ENCODE peak calls at places on chromosomes 7 and 10, in six cellular contexts. X is tibial nerve, S is fibroblast of the aortic adventitia, V is transverse colon, D is GM10248, B is right atrium auricular region. T is an unnamed sample.

GRCh38 chr7:133253522-133253882 is 624 bp downstream of the EXOC4 start:
- DNase-seq in X (no peak), S (peak), V (peak), D (no peak), B (no peak), T (peak)

GRCh38 chr10:71212249-71213126 is at the start of gene UNC5B:
- DNase-seq in X (peak), S (peak), V (peak), D (peak), B (peak), T (peak)

GRCh38 chr10:60978287-60979115 is 34.5 kb upstream of the RHOBTB1 start:
- DNase-seq in X (no peak), S (peak), V (no peak), D (no peak), B (no peak), T (no peak)

GRCh38 chr7:135320277-135320676 is 86.6 kb downstream of the STRA8 start:
- DNase-seq in X (peak), S (peak), V (peak), D (no peak), B (peak), T (peak)

GRCh38 chr10:62080905-62081304 is 179.4 kb downstream of the ARID5B start:
- DNase-seq in X (no peak), S (no peak), V (no peak), D (no peak), B (no peak), T (no peak)

GRCh38 chr10:27986831-27987230 is 12.0 kb downstream of the ODAD2 start:
- DNase-seq in X (no peak), S (no peak), V (no peak), D (no peak), B (no peak), T (no peak)

GRCh38 chr7:149610441-149611011 is 112.9 kb upstream of the ZNF746 start:
- DNase-seq in X (no peak), S (peak), V (no peak), D (no peak), B (no peak), T (no peak)

GRCh38 chr10:124912487-124912886 is 29.4 kb upstream of the ZRANB1 start:
- DNase-seq in X (no peak), S (peak), V (no peak), D (no peak), B (no peak), T (no peak)

GRCh38 chr10:3828404-3829192 is 43.6 kb upstream of the KLF6 start:
- DNase-seq in X (no peak), S (peak), V (no peak), D (peak), B (no peak), T (no peak)

GRCh38 chr7:63046612-63047011 is 952.0 kb upstream of the ZNF722 start:
- DNase-seq in X (no peak), S (no peak), V (no peak), D (no peak), B (no peak), T (no peak)

GRCh38 chr10:80412521-80412920 is 4.2 kb downstream of the PRXL2A start:
- DNase-seq in X (no peak), S (no peak), V (no peak), D (no peak), B (no peak), T (no peak)

GRCh38 chr7:151432658-151433521 is 7.1 kb downstream of the CRYGN start:
- DNase-seq in X (no peak), S (no peak), V (no peak), D (peak), B (no peak), T (no peak)

GRCh38 chr7:157474685-157475084 is 137.9 kb downstream of the DNAJB6 start:
- DNase-seq in X (no peak), S (no peak), V (no peak), D (no peak), B (peak), T (peak)

GRCh38 chr10:79223346-79224048 is 123.8 kb upstream of the PPIF start:
- DNase-seq in X (peak), S (peak), V (peak), D (no peak), B (peak), T (no peak)

GRCh38 chr10:96380821-96381220 is 22.0 kb upstream of the OPALIN start:
- DNase-seq in X (no peak), S (no peak), V (no peak), D (no peak), B (no peak), T (no peak)

GRCh38 chr7:135716677-135717238 is 11.2 kb downstream of the SLC13A4 start:
- DNase-seq in X (no peak), S (peak), V (no peak), D (no peak), B (no peak), T (no peak)

GRCh38 chr10:125514206-125515162 is 168.5 kb downstream of the TEX36 start:
- DNase-seq in X (no peak), S (no peak), V (no peak), D (no peak), B (no peak), T (peak)

DNA sequence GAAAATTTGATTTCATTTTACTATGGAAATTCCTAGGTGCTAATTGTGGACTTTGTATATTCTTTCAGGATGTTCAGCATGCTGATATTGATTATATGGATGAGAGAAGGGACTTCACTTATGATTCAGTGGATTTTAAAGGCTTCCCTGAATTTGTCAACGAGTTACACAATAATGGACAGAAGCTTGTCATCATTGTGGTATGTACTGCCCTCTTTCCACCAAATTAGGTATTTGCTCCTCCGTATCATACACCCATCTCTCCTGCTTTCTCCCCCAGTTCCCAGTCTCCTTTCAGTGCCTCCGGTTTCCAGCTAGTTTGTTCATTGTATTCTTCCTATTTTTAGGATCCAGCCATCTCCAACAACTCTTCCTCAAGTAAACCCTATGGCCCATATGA is 34.6 kb downstream of the MGAM start:
- DNase-seq in X (no peak), S (peak), V (no peak), D (no peak), B (no peak), T (no peak)
- TF ChIP-seq CTCF in X (no peak), S (no peak), V (no peak), D (no peak), B (no peak), T (no peak)

DNA sequence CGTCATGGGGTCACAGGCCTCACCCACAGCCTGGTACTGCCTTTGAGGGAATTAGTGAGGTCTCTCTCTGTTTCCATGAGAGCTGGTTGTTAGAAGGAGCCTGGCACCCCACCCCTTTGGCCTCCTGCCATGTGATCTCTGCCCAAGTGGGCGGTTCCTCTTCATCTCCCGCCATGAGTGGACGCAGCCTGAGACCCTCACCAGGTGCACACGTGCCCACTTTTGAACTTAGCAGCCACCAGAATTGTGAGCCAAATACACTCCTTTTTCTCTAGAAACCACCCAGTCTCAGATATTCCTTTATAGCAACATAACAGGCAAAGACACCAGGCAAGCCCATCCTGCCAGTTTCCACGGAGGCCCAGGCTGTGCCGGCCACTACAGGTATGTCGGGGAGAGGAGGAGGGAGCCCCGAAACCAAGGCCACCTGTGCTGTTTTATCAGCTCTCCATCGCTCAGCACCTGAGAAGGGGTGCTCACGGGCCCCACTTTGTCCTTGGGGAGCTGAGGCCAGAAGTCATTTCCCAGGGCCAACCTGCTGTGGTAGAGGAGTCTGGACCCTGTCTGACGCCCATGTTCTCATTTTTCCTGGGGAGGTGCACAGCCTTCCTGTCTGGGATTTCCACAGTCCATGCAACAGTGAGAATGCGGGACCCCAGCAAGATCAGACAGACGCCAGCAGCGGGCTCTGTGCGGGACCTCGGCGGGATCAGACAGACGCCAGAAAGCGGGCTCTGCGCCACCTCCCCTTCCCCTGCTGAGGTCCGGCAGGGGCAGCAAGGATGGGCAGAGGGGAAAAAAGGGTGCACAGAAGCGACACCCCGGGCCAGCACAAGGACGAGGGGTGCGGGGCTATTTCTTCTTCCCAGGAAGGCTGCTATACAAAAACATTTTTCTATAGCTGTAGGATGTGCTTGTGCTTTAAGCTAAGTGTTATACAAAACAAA is 220.5 kb downstream of the ELFN1 start:
- DNase-seq in X (no peak), S (no peak), V (no peak), D (no peak), B (no peak), T (peak)
- TF ChIP-seq CTCF in X (no peak), S (no peak), V (no peak), D (no peak), B (no peak), T (no peak)

GRCh38 chr10:133455196-133455595 is 1.5 kb downstream of the SCART1 start:
- DNase-seq in X (no peak), S (no peak), V (no peak), D (no peak), B (peak), T (no peak)

GRCh38 chr10:133455611-133456031 is 1.9 kb downstream of the SCART1 start:
- DNase-seq in X (no peak), S (no peak), V (no peak), D (no peak), B (peak), T (no peak)

GRCh38 chr10:133452453-133452852 is 1.3 kb upstream of the SCART1 start:
- DNase-seq in X (no peak), S (no peak), V (no peak), D (no peak), B (peak), T (no peak)

GRCh38 chr10:133454204-133454893 is 604 bp downstream of the SCART1 start:
- DNase-seq in X (no peak), S (no peak), V (no peak), D (no peak), B (peak), T (no peak)

GRCh38 chr10:133453516-133454203 is at the start of gene SCART1:
- DNase-seq in X (no peak), S (no peak), V (no peak), D (no peak), B (peak), T (no peak)
- TF ChIP-seq CTCF in X (no peak), S (no peak), V (no peak), D (no peak), B (no peak), T (no peak)

GRCh38 chr10:22244001-22244400 is 26.2 kb upstream of the EBLN1 start:
- DNase-seq in X (no peak), S (no peak), V (no peak), D (no peak), B (no peak), T (no peak)
- TF ChIP-seq CTCF in X (no peak), S (peak), V (no peak), D (peak), B (no peak), T (no peak)

DNA sequence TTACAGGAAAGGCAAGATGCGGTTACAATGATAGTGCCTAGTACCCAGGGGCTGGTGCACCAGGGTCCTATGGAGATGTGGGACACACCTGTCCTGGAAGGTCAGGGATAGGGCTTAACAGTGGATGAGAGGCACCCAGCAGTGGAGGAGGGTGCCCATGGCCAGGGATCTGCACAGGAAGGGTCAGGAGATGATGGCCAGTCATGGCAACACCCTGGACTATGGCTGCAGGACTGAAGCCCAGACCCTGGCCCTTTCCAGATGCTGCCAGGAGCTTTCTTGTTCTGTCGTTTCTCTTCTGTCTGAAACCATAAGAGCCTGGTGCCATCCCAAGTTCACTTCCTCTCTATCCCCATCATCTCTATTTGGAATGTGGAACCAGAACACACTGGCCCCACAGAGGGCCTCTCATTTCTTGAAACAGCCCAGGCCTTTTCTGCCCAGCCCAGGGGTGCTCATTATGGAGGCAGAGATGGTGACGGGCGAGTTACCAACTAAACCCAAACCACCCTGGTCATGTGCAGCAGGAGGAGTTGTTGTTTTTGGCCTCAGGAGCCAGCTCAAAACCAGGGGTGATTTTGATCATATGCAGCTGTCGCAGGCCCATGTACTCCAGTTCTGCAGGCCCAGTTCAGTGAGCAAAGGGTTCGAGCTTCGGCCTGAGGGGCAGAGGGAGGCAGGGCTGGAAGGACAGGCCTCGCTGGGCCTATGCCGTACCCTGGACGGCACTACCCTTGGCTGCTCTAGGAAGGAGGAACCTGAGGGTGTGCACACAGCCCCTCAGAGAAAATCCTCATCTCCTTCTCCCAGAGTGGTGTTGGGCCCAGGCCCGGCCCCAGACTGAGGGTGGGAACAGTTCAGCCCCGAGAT is 52.6 kb upstream of the GDF10 start:
- DNase-seq in X (no peak), S (peak), V (peak), D (no peak), B (peak), T (no peak)
- TF ChIP-seq CTCF in X (no peak), S (no peak), V (no peak), D (no peak), B (no peak), T (no peak)

GRCh38 chr10:64731016-64731415 is 1209.8 kb downstream of the REEP3 start:
- DNase-seq in X (no peak), S (no peak), V (no peak), D (no peak), B (no peak), T (no peak)

GRCh38 chr10:64738462-64738861 is 1217.3 kb downstream of the REEP3 start:
- DNase-seq in X (no peak), S (no peak), V (no peak), D (no peak), B (no peak), T (no peak)

GRCh38 chr10:64732372-64732715 is 1211.1 kb downstream of the REEP3 start:
- DNase-seq in X (no peak), S (no peak), V (no peak), D (no peak), B (no peak), T (no peak)

DNA sequence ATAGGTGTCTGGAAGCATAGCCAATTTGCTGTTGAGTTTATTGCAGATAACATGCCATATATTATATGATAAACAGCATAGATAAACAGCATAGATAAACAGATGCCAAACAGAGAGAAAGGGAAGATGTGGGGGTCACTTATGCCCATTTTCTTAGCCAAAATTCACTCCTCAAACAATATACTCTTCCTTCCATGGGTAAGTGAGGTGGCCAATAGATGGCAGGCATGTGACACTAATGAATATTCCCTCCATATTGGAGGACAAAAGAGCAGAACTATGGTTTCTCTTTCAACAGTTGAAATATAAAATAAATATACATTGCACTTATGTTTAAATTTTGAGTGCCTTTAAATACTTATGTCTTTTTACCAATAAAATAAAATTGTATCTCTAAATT is 1212.8 kb downstream of the REEP3 start:
- DNase-seq in X (no peak), S (no peak), V (peak), D (peak), B (no peak), T (no peak)
- TF ChIP-seq CTCF in X (no peak), S (no peak), V (peak), D (peak), B (no peak), T (no peak)

GRCh38 chr10:67622506-67622905 is 73.5 kb downstream of the CTNNA3 start:
- DNase-seq in X (no peak), S (no peak), V (no peak), D (no peak), B (no peak), T (no peak)
- TF ChIP-seq CTCF in X (no peak), S (no peak), V (no peak), D (no peak), B (no peak), T (no peak)

T was measured in mucosa of descending colon.